ENCODE peak calls at places on chromosomes 1 and 21, in nine cellular contexts. C is stimulated activated CD4-positive, alpha-beta T cell treated with anti-CD3 and anti-CD28 coated beads, Interleukin-4, amount 100 ng/mL, for 24 hours; E is brain pericyte; M is activated T-cell treated with anti-CD3 and anti-CD28 coated beads, Interleukin-2, amount 50 U/mL, for 4 hours; R is CD4-positive, CD25-positive, alpha-beta regulatory T cell; I is CD8-positive, alpha-beta T cell; K is neural progenitor cell; P is M059J; X is fibroblast of lung. O is an unnamed sample.

GRCh38 chr1:22903113-22903512 is 69.6 kb downstream of the LACTBL1 start:
- DNase-seq in C (no peak), E (no peak), M (no peak), R (no peak), I (no peak), K (no peak), P (peak), X (no peak), O (no peak)

GRCh38 chr1:238336531-238336930 is 445.8 kb upstream of the ZP4 start:
- DNase-seq in C (no peak), E (no peak), M (no peak), R (no peak), I (no peak), K (no peak), P (no peak), X (no peak), O (no peak)

GRCh38 chr1:234721476-234722266 is 111.7 kb upstream of the IRF2BP2 start:
- DNase-seq in C (no peak), E (no peak), M (no peak), R (no peak), I (no peak), K (no peak), P (peak), X (peak), O (peak)

GRCh38 chr1:53014791-53015507 is 47.1 kb upstream of the PODN start:
- DNase-seq in C (peak), E (peak), M (peak), R (peak), I (peak), K (peak), P (peak), X (peak), O (peak)

GRCh38 chr1:31003613-31004230 is 61.8 kb downstream of the PUM1 start:
- DNase-seq in C (no peak), E (no peak), M (no peak), R (no peak), I (no peak), K (no peak), P (no peak), X (no peak), O (no peak)

GRCh38 chr1:197776348-197777082 is 1.2 kb upstream of the DENND1B start:
- DNase-seq in C (peak), E (no peak), M (no peak), R (peak), I (peak), K (no peak), P (peak), X (peak), O (peak)

GRCh38 chr1:58580186-58580585 is 3.1 kb upstream of the TACSTD2 start:
- DNase-seq in C (no peak), E (no peak), M (no peak), R (no peak), I (no peak), K (no peak), P (peak), X (peak), O (no peak)

GRCh38 chr1:58971629-58972140 is 187.8 kb upstream of the JUN start:
- DNase-seq in C (no peak), E (no peak), M (no peak), R (no peak), I (no peak), K (no peak), P (no peak), X (peak), O (peak)

GRCh38 chr1:201406831-201407406 is 7.8 kb upstream of the LAD1 start:
- DNase-seq in C (no peak), E (no peak), M (no peak), R (no peak), I (no peak), K (no peak), P (no peak), X (no peak), O (no peak)

GRCh38 chr1:151189638-151190445 is at the start of gene VPS72:
- DNase-seq in C (peak), E (peak), M (peak), R (peak), I (peak), K (peak), P (peak), X (peak), O (peak)

GRCh38 chr1:167599839-167600581 is 30.0 kb upstream of the RCSD1 start:
- DNase-seq in C (peak), E (no peak), M (no peak), R (peak), I (peak), K (no peak), P (peak), X (peak), O (peak)

GRCh38 chr21:28633803-28634572 is 358.7 kb downstream of the LTN1 start:
- DNase-seq in C (no peak), E (no peak), M (no peak), R (peak), I (no peak), K (no peak), P (peak), X (peak), O (peak)

GRCh38 chr1:205568469-205569361 is 63.1 kb downstream of the ELK4 start:
- DNase-seq in C (no peak), E (no peak), M (no peak), R (no peak), I (no peak), K (peak), P (no peak), X (no peak), O (no peak)

GRCh38 chr1:67162954-67163353 is 3.3 kb upstream of the IL23R start:
- DNase-seq in C (peak), E (no peak), M (no peak), R (peak), I (no peak), K (no peak), P (peak), X (no peak), O (peak)

GRCh38 chr1:233543338-233544255 is 70.3 kb upstream of the KCNK1 start:
- DNase-seq in C (no peak), E (no peak), M (no peak), R (no peak), I (no peak), K (no peak), P (peak), X (peak), O (peak)

GRCh38 chr21:26572026-26572425 is 1.1 kb downstream of the CYYR1 start:
- DNase-seq in C (no peak), E (no peak), M (no peak), R (no peak), I (no peak), K (no peak), P (no peak), X (no peak), O (no peak)

GRCh38 chr1:154502742-154503111 is 515 bp upstream of the SHE start:
- DNase-seq in C (no peak), E (no peak), M (no peak), R (no peak), I (no peak), K (peak), P (no peak), X (no peak), O (no peak)

GRCh38 chr1:48876221-48876785 is 99.6 kb upstream of the BEND5 start:
- DNase-seq in C (no peak), E (no peak), M (no peak), R (no peak), I (no peak), K (no peak), P (peak), X (peak), O (peak)

GRCh38 chr1:182629674-182630073 is 25.5 kb upstream of the RGS16 start:
- DNase-seq in C (peak), E (no peak), M (peak), R (peak), I (peak), K (peak), P (no peak), X (no peak), O (no peak)

GRCh38 chr1:8409107-8409506 is 91.2 kb downstream of the SLC45A1 start:
- DNase-seq in C (peak), E (no peak), M (no peak), R (peak), I (no peak), K (peak), P (peak), X (peak), O (peak)

GRCh38 chr21:44415073-44416025 is 40.0 kb upstream of the LRRC3 start:
- DNase-seq in C (no peak), E (no peak), M (no peak), R (no peak), I (no peak), K (peak), P (no peak), X (no peak), O (no peak)

GRCh38 chr1:246647113-246647512 is 77.1 kb upstream of the SCCPDH start:
- DNase-seq in C (no peak), E (peak), M (no peak), R (no peak), I (no peak), K (peak), P (no peak), X (peak), O (peak)

GRCh38 chr1:218930879-218931278 is 242.8 kb upstream of the LYPLAL1 start:
- DNase-seq in C (no peak), E (no peak), M (no peak), R (no peak), I (no peak), K (no peak), P (peak), X (peak), O (peak)

GRCh38 chr1:219713981-219714381 is 101.1 kb upstream of the ZC3H11B start:
- DNase-seq in C (no peak), E (peak), M (no peak), R (no peak), I (no peak), K (no peak), P (no peak), X (no peak), O (peak)

GRCh38 chr1:245622332-245623014 is 467.7 kb downstream of the KIF26B start:
- DNase-seq in C (no peak), E (no peak), M (no peak), R (no peak), I (no peak), K (no peak), P (no peak), X (no peak), O (no peak)

GRCh38 chr1:87404306-87404705 is 75.6 kb downstream of the LMO4 start:
- DNase-seq in C (peak), E (no peak), M (no peak), R (peak), I (no peak), K (no peak), P (no peak), X (no peak), O (no peak)

GRCh38 chr1:37666241-37666867 is 26.0 kb upstream of the CDCA8 start:
- DNase-seq in C (no peak), E (no peak), M (no peak), R (no peak), I (no peak), K (no peak), P (no peak), X (no peak), O (no peak)

GRCh38 chr1:12001249-12001917 is 17.9 kb upstream of the MIIP start:
- DNase-seq in C (peak), E (no peak), M (peak), R (peak), I (peak), K (peak), P (peak), X (peak), O (peak)

GRCh38 chr1:40318970-40319621 is 2.0 kb upstream of the COL9A2 start:
- DNase-seq in C (no peak), E (no peak), M (no peak), R (no peak), I (no peak), K (no peak), P (peak), X (no peak), O (no peak)

GRCh38 chr21:39397651-39398385 is 47.8 kb downstream of the LCA5L start:
- DNase-seq in C (no peak), E (no peak), M (no peak), R (no peak), I (no peak), K (no peak), P (no peak), X (no peak), O (no peak)